ENCODE peak calls at places on chromosome 9, in nine cellular contexts. F, X, U, L, R, K, G, Z and P are unnamed samples.

GRCh38 chr9:85524531-85524930 is 217.2 kb downstream of the AGTPBP1 start:
- DNase-seq in F (no peak), X (no peak), U (no peak), L (no peak), R (no peak), K (no peak), G (peak), Z (no peak), P (no peak)

GRCh38 chr9:93096131-93096802 is at the start of gene CARD19:
- DNase-seq in F (peak), X (peak), U (peak), L (no peak), R (no peak), K (peak), G (no peak), Z (peak), P (peak)

GRCh38 chr9:136861874-136862457 is 4.1 kb downstream of the EDF1 start:
- DNase-seq in F (no peak), X (no peak), U (no peak), L (no peak), R (no peak), K (no peak), G (no peak), Z (no peak), P (no peak)

GRCh38 chr9:133074111-133074651 is 12.4 kb downstream of the CEL start:
- DNase-seq in F (no peak), X (no peak), U (no peak), L (no peak), R (no peak), K (no peak), G (no peak), Z (no peak), P (no peak)

GRCh38 chr9:134970719-134971118 is 53.0 kb upstream of the FCN1 start:
- DNase-seq in F (no peak), X (no peak), U (no peak), L (no peak), R (no peak), K (peak), G (no peak), Z (no peak), P (no peak)

GRCh38 chr9:129442791-129443511 is 177.9 kb downstream of the C9orf50 start:
- DNase-seq in F (no peak), X (no peak), U (no peak), L (no peak), R (no peak), K (peak), G (no peak), Z (no peak), P (no peak)

GRCh38 chr9:127426756-127427155 is 2.6 kb downstream of the ZNF79 start:
- DNase-seq in F (no peak), X (no peak), U (no peak), L (no peak), R (no peak), K (no peak), G (no peak), Z (no peak), P (no peak)

GRCh38 chr9:126735482-126735881 is 69.4 kb upstream of the ZBTB43 start:
- DNase-seq in F (no peak), X (no peak), U (no peak), L (no peak), R (no peak), K (no peak), G (no peak), Z (no peak), P (no peak)

GRCh38 chr9:3043369-3043768 is 199.5 kb upstream of the PUM3 start:
- DNase-seq in F (no peak), X (no peak), U (no peak), L (no peak), R (no peak), K (no peak), G (no peak), Z (no peak), P (no peak)

GRCh38 chr9:93257808-93258331 is 73.9 kb downstream of the WNK2 start:
- DNase-seq in F (peak), X (no peak), U (no peak), L (no peak), R (no peak), K (no peak), G (no peak), Z (no peak), P (no peak)

GRCh38 chr9:133691659-133692363 is 46.3 kb downstream of the SARDH start:
- DNase-seq in F (no peak), X (peak), U (no peak), L (no peak), R (no peak), K (peak), G (no peak), Z (no peak), P (no peak)

GRCh38 chr9:70411141-70411929 is 3.1 kb downstream of the KLF9 start:
- DNase-seq in F (peak), X (no peak), U (no peak), L (peak), R (no peak), K (peak), G (peak), Z (peak), P (no peak)

GRCh38 chr9:20191239-20191840 is 402.5 kb upstream of the SLC24A2 start:
- DNase-seq in F (no peak), X (no peak), U (no peak), L (no peak), R (no peak), K (no peak), G (no peak), Z (no peak), P (no peak)

GRCh38 chr9:109302606-109303005 is 18.3 kb downstream of the EPB41L4B start:
- DNase-seq in F (no peak), X (no peak), U (no peak), L (no peak), R (no peak), K (no peak), G (no peak), Z (no peak), P (no peak)

GRCh38 chr9:117887383-117887782 is 183.2 kb downstream of the TLR4 start:
- DNase-seq in F (no peak), X (no peak), U (no peak), L (no peak), R (no peak), K (no peak), G (no peak), Z (no peak), P (no peak)

GRCh38 chr9:106482733-106483132 is 380.2 kb upstream of the ZNF462 start:
- DNase-seq in F (peak), X (no peak), U (no peak), L (no peak), R (no peak), K (peak), G (no peak), Z (no peak), P (no peak)

GRCh38 chr9:127444283-127444920 is 6.8 kb downstream of the RPL12 start:
- DNase-seq in F (no peak), X (no peak), U (no peak), L (no peak), R (no peak), K (no peak), G (no peak), Z (peak), P (no peak)

GRCh38 chr9:36141288-36141687 is 4.8 kb downstream of the GLIPR2 start:
- DNase-seq in F (no peak), X (no peak), U (no peak), L (peak), R (no peak), K (no peak), G (no peak), Z (no peak), P (no peak)